ENCODE peak calls at places on chromosomes 11 and 22, in five cellular contexts. Z, I, J, L and N are unnamed samples.

GRCh38 chr11:70892889-70893288 is 359.5 kb downstream of the SHANK2 start:
- DNase-seq in Z (no peak), I (no peak), J (no peak), L (no peak), N (no peak)

GRCh38 chr11:128502736-128503135 is 84.6 kb downstream of the ETS1 start:
- DNase-seq in Z (no peak), I (no peak), J (no peak), L (no peak), N (peak)

GRCh38 chr11:131908316-131908715 is 537.9 kb downstream of the NTM start:
- DNase-seq in Z (no peak), I (no peak), J (no peak), L (no peak), N (no peak)

GRCh38 chr22:35476341-35476740 is 64.3 kb upstream of the RASD2 start:
- DNase-seq in Z (no peak), I (no peak), J (no peak), L (no peak), N (no peak)

GRCh38 chr11:29256580-29256979 is 760.2 kb downstream of the KCNA4 start:
- DNase-seq in Z (no peak), I (no peak), J (no peak), L (no peak), N (no peak)

GRCh38 chr11:87290304-87290922 is 252.7 kb downstream of the TMEM135 start:
- DNase-seq in Z (no peak), I (no peak), J (no peak), L (no peak), N (peak)

GRCh38 chr11:17414317-17414737 is 25.9 kb upstream of the KCNJ11 start:
- DNase-seq in Z (no peak), I (peak), J (no peak), L (no peak), N (no peak)

GRCh38 chr11:123628936-123629683 is 25.3 kb downstream of the SCN3B start:
- DNase-seq in Z (no peak), I (peak), J (no peak), L (peak), N (no peak)

GRCh38 chr11:85558411-85558810 is 68.7 kb downstream of the DLG2 start:
- DNase-seq in Z (no peak), I (no peak), J (no peak), L (no peak), N (no peak)

GRCh38 chr11:56932572-56933235 is 56.0 kb upstream of the OR5AK2 start:
- DNase-seq in Z (no peak), I (no peak), J (no peak), L (no peak), N (peak)

GRCh38 chr11:73249858-73250773 is 22.0 kb upstream of the P2RY6 start:
- DNase-seq in Z (no peak), I (peak), J (peak), L (no peak), N (peak)

GRCh38 chr11:35352107-35352888 is 67.1 kb downstream of the SLC1A2 start:
- DNase-seq in Z (no peak), I (no peak), J (no peak), L (no peak), N (peak)

GRCh38 chr11:40293655-40294342 is 1165.7 kb downstream of the LRRC4C start:
- DNase-seq in Z (peak), I (peak), J (peak), L (peak), N (no peak)

GRCh38 chr22:35868938-35869337 is 151.3 kb downstream of the APOL5 start:
- DNase-seq in Z (no peak), I (no peak), J (no peak), L (no peak), N (peak)